ENCODE peak calls at places on chromosomes 3 and 15, in seven cellular contexts. One of them, this sample, is unnamed.

GRCh38 chr15:46174122-46174521 is 539.3 kb downstream of the SQOR start:
- DNase-seq in CD4-positive, alpha-beta T cell: no peak
- DNase-seq in pancreas: no peak
- DNase-seq in psoas muscle: no peak
- DNase-seq in lower leg skin: no peak
- DNase-seq in endothelial cell: no peak
- DNase-seq in AG09309: no peak
- DNase-seq in this sample: no peak

GRCh38 chr15:39860871-39861270 is 59.2 kb downstream of the GPR176 start:
- DNase-seq in pancreas: no peak
- DNase-seq in CD4-positive, alpha-beta T cell: no peak
- DNase-seq in AG09309: no peak
- DNase-seq in psoas muscle: no peak
- DNase-seq in lower leg skin: no peak
- DNase-seq in endothelial cell: no peak
- DNase-seq in this sample: no peak

GRCh38 chr3:14891135-14892132 is 55.9 kb upstream of the NR2C2 start:
- DNase-seq in pancreas: no peak
- DNase-seq in psoas muscle: no peak
- DNase-seq in endothelial cell: peak
- DNase-seq in lower leg skin: no peak
- DNase-seq in AG09309: no peak
- DNase-seq in CD4-positive, alpha-beta T cell: no peak
- DNase-seq in this sample: no peak

GRCh38 chr3:159130108-159130507 is 328.3 kb downstream of the MFSD1 start:
- DNase-seq in AG09309: no peak
- DNase-seq in lower leg skin: no peak
- DNase-seq in pancreas: no peak
- DNase-seq in endothelial cell: peak
- DNase-seq in CD4-positive, alpha-beta T cell: no peak
- DNase-seq in psoas muscle: no peak
- DNase-seq in this sample: no peak

GRCh38 chr3:153260681-153261080 is 98.7 kb downstream of the RAP2B start:
- DNase-seq in lower leg skin: no peak
- DNase-seq in CD4-positive, alpha-beta T cell: no peak
- DNase-seq in psoas muscle: no peak
- DNase-seq in AG09309: no peak
- DNase-seq in pancreas: no peak
- DNase-seq in endothelial cell: no peak
- DNase-seq in this sample: no peak

GRCh38 chr3:115595611-115596010 is 27.7 kb upstream of the GAP43 start:
- DNase-seq in pancreas: no peak
- DNase-seq in AG09309: no peak
- DNase-seq in psoas muscle: no peak
- DNase-seq in endothelial cell: no peak
- DNase-seq in CD4-positive, alpha-beta T cell: no peak
- DNase-seq in lower leg skin: no peak
- DNase-seq in this sample: no peak

GRCh38 chr15:40787344-40787841 is 17.6 kb downstream of the C15orf62 start:
- DNase-seq in pancreas: peak
- DNase-seq in lower leg skin: peak
- DNase-seq in psoas muscle: no peak
- DNase-seq in CD4-positive, alpha-beta T cell: peak
- DNase-seq in AG09309: peak
- DNase-seq in endothelial cell: no peak
- DNase-seq in this sample: no peak

GRCh38 chr3:194294199-194294887 is 56.8 kb downstream of the CPN2 start:
- DNase-seq in endothelial cell: no peak
- DNase-seq in CD4-positive, alpha-beta T cell: no peak
- DNase-seq in pancreas: no peak
- DNase-seq in psoas muscle: peak
- DNase-seq in lower leg skin: no peak
- DNase-seq in AG09309: no peak
- DNase-seq in this sample: no peak

GRCh38 chr3:27544372-27544865 is 60.2 kb upstream of the SLC4A7 start:
- DNase-seq in lower leg skin: no peak
- DNase-seq in psoas muscle: no peak
- DNase-seq in pancreas: no peak
- DNase-seq in endothelial cell: no peak
- DNase-seq in CD4-positive, alpha-beta T cell: no peak
- DNase-seq in AG09309: no peak
- DNase-seq in this sample: no peak

GRCh38 chr15:89794627-89795241 is 18.6 kb downstream of the MESP2 start:
- DNase-seq in CD4-positive, alpha-beta T cell: no peak
- DNase-seq in lower leg skin: no peak
- DNase-seq in pancreas: peak
- DNase-seq in endothelial cell: no peak
- DNase-seq in psoas muscle: no peak
- DNase-seq in AG09309: no peak
- DNase-seq in this sample: no peak

GRCh38 chr3:8769088-8769822 is at the start of gene OXTR:
- DNase-seq in endothelial cell: peak
- DNase-seq in psoas muscle: peak
- DNase-seq in lower leg skin: no peak
- DNase-seq in pancreas: peak
- DNase-seq in CD4-positive, alpha-beta T cell: peak
- DNase-seq in AG09309: peak
- DNase-seq in this sample: peak

GRCh38 chr3:195876297-195877031 is 31.9 kb downstream of the TNK2 start:
- DNase-seq in CD4-positive, alpha-beta T cell: peak
- DNase-seq in psoas muscle: peak
- DNase-seq in endothelial cell: no peak
- DNase-seq in AG09309: no peak
- DNase-seq in pancreas: peak
- DNase-seq in lower leg skin: no peak
- DNase-seq in this sample: no peak

GRCh38 chr15:58212909-58213526 is 74.8 kb downstream of the AQP9 start:
- DNase-seq in CD4-positive, alpha-beta T cell: no peak
- DNase-seq in endothelial cell: peak
- DNase-seq in AG09309: no peak
- DNase-seq in psoas muscle: no peak
- DNase-seq in lower leg skin: no peak
- DNase-seq in pancreas: no peak
- DNase-seq in this sample: no peak

DNA sequence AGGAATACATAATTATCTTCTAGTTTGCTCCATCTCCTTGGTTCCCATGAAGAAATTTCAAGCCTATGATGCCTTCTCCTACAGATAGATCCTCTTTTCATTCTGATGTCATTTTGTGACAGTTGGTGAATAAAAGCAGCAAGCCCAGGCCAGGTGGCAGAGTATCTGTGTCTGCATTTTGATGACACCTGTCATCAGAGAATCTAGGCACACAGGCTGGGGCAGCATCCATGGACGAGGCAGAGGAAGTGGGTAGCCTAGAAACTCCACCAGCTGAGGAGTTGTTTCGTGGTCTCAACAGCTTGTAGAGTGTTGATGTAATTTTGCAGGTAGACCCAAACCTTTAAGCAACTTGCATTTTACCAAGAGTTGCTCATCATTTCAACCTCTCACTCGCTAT is 269.8 kb downstream of the FEZF2 start:
- DNase-seq in psoas muscle: no peak
- DNase-seq in pancreas: no peak
- DNase-seq in lower leg skin: no peak
- DNase-seq in CD4-positive, alpha-beta T cell: no peak
- DNase-seq in endothelial cell: no peak
- DNase-seq in AG09309: no peak
- DNase-seq in this sample: no peak
- TF ChIP-seq CTCF in psoas muscle: no peak
- TF ChIP-seq CTCF in pancreas: no peak
- TF ChIP-seq CTCF in lower leg skin: no peak
- TF ChIP-seq CTCF in CD4-positive, alpha-beta T cell: no peak
- TF ChIP-seq CTCF in endothelial cell: no peak
- TF ChIP-seq CTCF in AG09309: no peak
- TF ChIP-seq CTCF in this sample: no peak

GRCh38 chr3:53881691-53882593 is at the start of gene ACTR8:
- DNase-seq in CD4-positive, alpha-beta T cell: peak
- DNase-seq in psoas muscle: peak
- DNase-seq in AG09309: no peak
- DNase-seq in lower leg skin: peak
- DNase-seq in endothelial cell: peak
- DNase-seq in pancreas: peak
- DNase-seq in this sample: peak
- TF ChIP-seq CTCF in CD4-positive, alpha-beta T cell: no peak
- TF ChIP-seq CTCF in psoas muscle: peak
- TF ChIP-seq CTCF in AG09309: peak
- TF ChIP-seq CTCF in lower leg skin: no peak
- TF ChIP-seq CTCF in endothelial cell: no peak
- TF ChIP-seq CTCF in pancreas: no peak
- TF ChIP-seq CTCF in this sample: no peak

DNA sequence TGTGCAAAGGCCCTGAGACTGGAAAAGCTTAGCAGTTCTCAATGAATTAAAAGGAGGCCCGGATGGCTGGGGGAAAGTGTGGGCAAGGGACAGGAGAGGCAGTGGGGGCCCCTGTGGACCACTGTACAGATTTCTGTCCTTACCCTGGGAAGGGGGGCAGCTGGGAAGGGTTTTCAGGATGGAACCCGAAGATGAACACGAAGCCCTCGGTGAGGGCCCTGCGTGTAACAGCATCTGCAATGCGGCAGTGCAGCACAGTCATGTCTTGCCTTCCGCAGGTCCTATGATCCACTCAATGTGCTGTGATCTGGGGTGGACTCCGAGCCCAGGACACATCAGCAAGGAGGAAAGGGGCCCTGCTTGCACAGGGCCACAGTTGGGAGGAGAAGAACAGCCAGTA is 7.9 kb upstream of the ATP2B2 start:
- DNase-seq in endothelial cell: no peak
- DNase-seq in lower leg skin: no peak
- DNase-seq in AG09309: no peak
- DNase-seq in pancreas: no peak
- DNase-seq in psoas muscle: no peak
- DNase-seq in CD4-positive, alpha-beta T cell: no peak
- DNase-seq in this sample: no peak
- TF ChIP-seq CTCF in endothelial cell: no peak
- TF ChIP-seq CTCF in lower leg skin: no peak
- TF ChIP-seq CTCF in AG09309: no peak
- TF ChIP-seq CTCF in pancreas: no peak
- TF ChIP-seq CTCF in psoas muscle: no peak
- TF ChIP-seq CTCF in CD4-positive, alpha-beta T cell: no peak
- TF ChIP-seq CTCF in this sample: no peak

GRCh38 chr15:44593042-44593736 is 56.2 kb downstream of the EIF3J start:
- DNase-seq in lower leg skin: no peak
- DNase-seq in CD4-positive, alpha-beta T cell: no peak
- DNase-seq in pancreas: no peak
- DNase-seq in psoas muscle: no peak
- DNase-seq in AG09309: no peak
- DNase-seq in endothelial cell: no peak
- DNase-seq in this sample: no peak
- TF ChIP-seq CTCF in lower leg skin: no peak
- TF ChIP-seq CTCF in CD4-positive, alpha-beta T cell: peak
- TF ChIP-seq CTCF in pancreas: no peak
- TF ChIP-seq CTCF in psoas muscle: peak
- TF ChIP-seq CTCF in AG09309: peak
- TF ChIP-seq CTCF in endothelial cell: peak
- TF ChIP-seq CTCF in this sample: no peak

GRCh38 chr3:46708401-46709146 is 7.4 kb downstream of the TMIE start:
- DNase-seq in psoas muscle: no peak
- DNase-seq in AG09309: no peak
- DNase-seq in pancreas: no peak
- DNase-seq in endothelial cell: no peak
- DNase-seq in lower leg skin: no peak
- DNase-seq in CD4-positive, alpha-beta T cell: no peak
- DNase-seq in this sample: peak

GRCh38 chr3:46707601-46708011 is 6.4 kb downstream of the TMIE start:
- DNase-seq in endothelial cell: no peak
- DNase-seq in pancreas: no peak
- DNase-seq in AG09309: no peak
- DNase-seq in psoas muscle: no peak
- DNase-seq in lower leg skin: no peak
- DNase-seq in CD4-positive, alpha-beta T cell: no peak
- DNase-seq in this sample: no peak

GRCh38 chr3:46706771-46707582 is 5.8 kb downstream of the TMIE start:
- DNase-seq in CD4-positive, alpha-beta T cell: no peak
- DNase-seq in endothelial cell: no peak
- DNase-seq in AG09309: no peak
- DNase-seq in pancreas: no peak
- DNase-seq in psoas muscle: no peak
- DNase-seq in lower leg skin: no peak
- DNase-seq in this sample: peak

GRCh38 chr3:46705022-46705530 is 3.9 kb downstream of the TMIE start:
- DNase-seq in pancreas: peak
- DNase-seq in AG09309: peak
- DNase-seq in endothelial cell: peak
- DNase-seq in lower leg skin: peak
- DNase-seq in CD4-positive, alpha-beta T cell: peak
- DNase-seq in psoas muscle: peak
- DNase-seq in this sample: peak

DNA sequence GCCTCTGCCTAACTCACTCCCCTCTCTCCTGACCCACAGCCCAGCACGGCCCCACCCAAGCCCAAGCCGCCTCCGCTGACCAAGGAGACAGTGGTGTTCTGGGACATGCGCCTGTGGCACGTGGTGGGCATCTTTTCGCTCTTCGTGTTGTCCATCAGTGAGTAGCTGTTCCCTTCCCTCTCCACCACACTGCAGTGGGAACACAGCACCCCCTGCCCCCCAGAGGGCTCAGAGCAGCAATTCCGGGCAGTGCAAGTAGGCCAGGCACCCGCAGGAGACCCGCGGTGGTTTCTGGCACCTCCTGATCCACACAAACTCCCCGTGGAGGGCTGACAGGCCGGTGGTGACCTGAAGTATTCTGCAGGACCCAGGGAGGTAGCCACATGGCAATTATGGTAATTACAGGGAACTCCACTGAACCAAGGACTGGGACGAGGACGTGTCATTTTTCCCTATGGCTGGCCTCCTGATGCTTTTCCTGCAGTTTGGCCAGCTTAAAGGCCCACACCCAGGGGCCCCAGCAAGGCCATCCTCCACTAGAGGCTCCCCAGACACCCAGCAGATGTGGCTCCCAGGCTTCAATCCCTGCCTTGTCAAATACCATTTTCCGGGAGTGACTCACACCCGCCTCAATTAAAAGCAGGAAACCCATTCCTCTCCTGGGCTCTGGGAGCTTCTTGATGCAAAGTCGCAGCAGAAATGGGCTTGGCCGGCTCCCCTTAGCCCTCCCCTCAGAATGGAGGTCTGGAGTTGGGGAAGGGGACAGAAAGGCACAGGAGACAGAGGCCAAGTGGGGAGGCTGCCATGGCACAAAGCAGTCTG is 4.8 kb downstream of the TMIE start:
- DNase-seq in psoas muscle: no peak
- DNase-seq in pancreas: no peak
- DNase-seq in CD4-positive, alpha-beta T cell: no peak
- DNase-seq in endothelial cell: no peak
- DNase-seq in lower leg skin: no peak
- DNase-seq in AG09309: peak
- DNase-seq in this sample: peak
- TF ChIP-seq CTCF in psoas muscle: no peak
- TF ChIP-seq CTCF in pancreas: no peak
- TF ChIP-seq CTCF in CD4-positive, alpha-beta T cell: no peak
- TF ChIP-seq CTCF in endothelial cell: no peak
- TF ChIP-seq CTCF in lower leg skin: no peak
- TF ChIP-seq CTCF in AG09309: peak
- TF ChIP-seq CTCF in this sample: no peak